ENCODE peak calls at places on chromosomes 4 and X, in seven cellular contexts. One of them, this sample, is unnamed.

GRCh38 chrX:19697416-19697815 is 182.1 kb upstream of the MAP3K15 start:
- DNase-seq in neural crest cell: no peak
- DNase-seq in lower lobe of right lung: no peak
- DNase-seq in endothelial cell: no peak
- DNase-seq in WERI-Rb-1: no peak
- DNase-seq in cardiac fibroblast: peak; percentile 63
- DNase-seq in CD4-positive, alpha-beta T cell: no peak
- DNase-seq in this sample: no peak

GRCh38 chrX:54180403-54180802 is 2.7 kb downstream of the FAM120C start:
- DNase-seq in neural crest cell: no peak
- DNase-seq in lower lobe of right lung: no peak
- DNase-seq in endothelial cell: no peak
- DNase-seq in WERI-Rb-1: no peak
- DNase-seq in cardiac fibroblast: peak; percentile 53
- DNase-seq in CD4-positive, alpha-beta T cell: no peak
- DNase-seq in this sample: peak; percentile 35

GRCh38 chrX:34901761-34902160 is 40.8 kb upstream of the FAM47B start:
- DNase-seq in neural crest cell: no peak
- DNase-seq in lower lobe of right lung: no peak
- DNase-seq in endothelial cell: no peak
- DNase-seq in WERI-Rb-1: no peak
- DNase-seq in cardiac fibroblast: peak; percentile 31
- DNase-seq in CD4-positive, alpha-beta T cell: no peak
- DNase-seq in this sample: no peak

GRCh38 chr4:41212221-41213203 is 1.8 kb downstream of the APBB2 start:
- DNase-seq in neural crest cell: no peak
- DNase-seq in lower lobe of right lung: no peak
- DNase-seq in endothelial cell: peak; percentile 37
- DNase-seq in WERI-Rb-1: peak; percentile 45
- DNase-seq in cardiac fibroblast: peak; percentile 88
- DNase-seq in CD4-positive, alpha-beta T cell: no peak
- DNase-seq in this sample: peak; percentile 85

GRCh38 chrX:14936561-14936960 is 63.3 kb downstream of the MOSPD2 start:
- DNase-seq in neural crest cell: no peak
- DNase-seq in lower lobe of right lung: peak; percentile 35
- DNase-seq in endothelial cell: no peak
- DNase-seq in WERI-Rb-1: no peak
- DNase-seq in cardiac fibroblast: peak; percentile 66
- DNase-seq in CD4-positive, alpha-beta T cell: no peak
- DNase-seq in this sample: peak; percentile 70

GRCh38 chr4:37653601-37654000 is 32.6 kb downstream of the RELL1 start:
- DNase-seq in neural crest cell: no peak
- DNase-seq in lower lobe of right lung: no peak
- DNase-seq in endothelial cell: no peak
- DNase-seq in WERI-Rb-1: no peak
- DNase-seq in cardiac fibroblast: no peak
- DNase-seq in CD4-positive, alpha-beta T cell: no peak
- DNase-seq in this sample: no peak

GRCh38 chrX:617891-618290 is 12.7 kb upstream of the SHOX start:
- DNase-seq in neural crest cell: no peak
- DNase-seq in lower lobe of right lung: no peak
- DNase-seq in endothelial cell: no peak
- DNase-seq in WERI-Rb-1: no peak
- DNase-seq in cardiac fibroblast: no peak
- DNase-seq in CD4-positive, alpha-beta T cell: no peak
- DNase-seq in this sample: no peak

GRCh38 chr4:88964450-88964849 is 92.5 kb downstream of the FAM13A start:
- DNase-seq in neural crest cell: no peak
- DNase-seq in lower lobe of right lung: no peak
- DNase-seq in endothelial cell: no peak
- DNase-seq in WERI-Rb-1: no peak
- DNase-seq in cardiac fibroblast: peak; percentile 79
- DNase-seq in CD4-positive, alpha-beta T cell: no peak
- DNase-seq in this sample: peak; percentile 47

GRCh38 chr4:121927948-121928347 is 23.9 kb downstream of the TRPC3 start:
- DNase-seq in neural crest cell: no peak
- DNase-seq in lower lobe of right lung: no peak
- DNase-seq in endothelial cell: no peak
- DNase-seq in WERI-Rb-1: no peak
- DNase-seq in cardiac fibroblast: no peak
- DNase-seq in CD4-positive, alpha-beta T cell: no peak
- DNase-seq in this sample: no peak

GRCh38 chr4:182369211-182369610 is 126.0 kb downstream of the TENM3 start:
- DNase-seq in neural crest cell: no peak
- DNase-seq in lower lobe of right lung: no peak
- DNase-seq in endothelial cell: no peak
- DNase-seq in WERI-Rb-1: no peak
- DNase-seq in cardiac fibroblast: peak; percentile 2
- DNase-seq in CD4-positive, alpha-beta T cell: no peak
- DNase-seq in this sample: peak; percentile 47

GRCh38 chrX:48897157-48897620 is 379 bp downstream of the TIMM17B start:
- DNase-seq in neural crest cell: peak; percentile 64
- DNase-seq in lower lobe of right lung: peak; percentile 81
- DNase-seq in endothelial cell: peak; percentile 70
- DNase-seq in WERI-Rb-1: peak; percentile 87
- DNase-seq in cardiac fibroblast: peak; percentile 74
- DNase-seq in CD4-positive, alpha-beta T cell: no peak
- DNase-seq in this sample: peak; percentile 73

GRCh38 chr4:42216569-42216968 is 64.1 kb upstream of the BEND4 start:
- DNase-seq in neural crest cell: no peak
- DNase-seq in lower lobe of right lung: no peak
- DNase-seq in endothelial cell: no peak
- DNase-seq in WERI-Rb-1: no peak
- DNase-seq in cardiac fibroblast: no peak
- DNase-seq in CD4-positive, alpha-beta T cell: no peak
- DNase-seq in this sample: no peak
- TF ChIP-seq CTCF in neural crest cell: no peak
- TF ChIP-seq CTCF in lower lobe of right lung: no peak
- TF ChIP-seq CTCF in endothelial cell: no peak
- TF ChIP-seq CTCF in WERI-Rb-1: no peak
- TF ChIP-seq CTCF in cardiac fibroblast: no peak
- TF ChIP-seq CTCF in CD4-positive, alpha-beta T cell: no peak
- TF ChIP-seq CTCF in this sample: no peak

DNA sequence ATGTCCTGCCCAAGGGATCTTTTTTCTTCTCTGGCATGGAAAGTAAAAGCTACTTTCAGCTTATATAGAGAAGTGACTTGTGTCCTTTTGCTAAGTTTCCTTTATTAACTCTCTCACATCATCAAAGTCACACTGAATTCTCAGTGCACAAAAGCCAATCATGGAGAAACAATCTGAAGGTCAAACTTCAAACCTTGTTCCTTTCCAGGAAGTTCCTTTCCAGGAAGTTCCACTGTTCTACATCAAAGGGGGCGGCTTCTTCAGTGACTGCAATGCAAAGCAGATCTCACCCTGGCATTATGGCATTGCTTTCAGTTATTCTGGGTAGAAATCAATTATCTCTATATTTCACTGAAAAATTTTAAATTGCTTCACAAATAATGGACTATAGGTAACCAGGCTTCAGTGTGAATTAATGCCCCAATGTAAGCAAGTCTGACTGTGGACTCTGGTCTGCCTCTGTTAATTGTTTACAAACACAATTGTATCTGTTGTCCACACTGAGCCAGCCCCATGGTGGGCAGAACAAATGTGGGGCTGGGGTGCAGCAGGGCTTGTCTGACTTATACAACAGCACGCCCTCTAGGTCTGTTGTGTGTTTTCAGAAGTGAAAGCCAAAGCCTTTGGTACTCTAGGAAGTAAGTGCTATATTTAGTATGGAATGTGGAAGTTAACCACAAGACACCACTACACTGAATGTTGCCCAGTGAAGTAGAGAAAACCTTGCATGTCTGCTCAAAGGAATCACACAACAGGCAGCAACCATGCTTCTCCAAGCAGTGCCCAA is 98.8 kb downstream of the CDS1 start:
- DNase-seq in neural crest cell: no peak
- DNase-seq in lower lobe of right lung: no peak
- DNase-seq in endothelial cell: no peak
- DNase-seq in WERI-Rb-1: no peak
- DNase-seq in cardiac fibroblast: peak; percentile 69
- DNase-seq in CD4-positive, alpha-beta T cell: no peak
- DNase-seq in this sample: peak; percentile 71
- TF ChIP-seq CTCF in neural crest cell: no peak
- TF ChIP-seq CTCF in lower lobe of right lung: no peak
- TF ChIP-seq CTCF in endothelial cell: no peak
- TF ChIP-seq CTCF in WERI-Rb-1: no peak
- TF ChIP-seq CTCF in cardiac fibroblast: no peak
- TF ChIP-seq CTCF in CD4-positive, alpha-beta T cell: no peak
- TF ChIP-seq CTCF in this sample: peak; percentile 10

DNA sequence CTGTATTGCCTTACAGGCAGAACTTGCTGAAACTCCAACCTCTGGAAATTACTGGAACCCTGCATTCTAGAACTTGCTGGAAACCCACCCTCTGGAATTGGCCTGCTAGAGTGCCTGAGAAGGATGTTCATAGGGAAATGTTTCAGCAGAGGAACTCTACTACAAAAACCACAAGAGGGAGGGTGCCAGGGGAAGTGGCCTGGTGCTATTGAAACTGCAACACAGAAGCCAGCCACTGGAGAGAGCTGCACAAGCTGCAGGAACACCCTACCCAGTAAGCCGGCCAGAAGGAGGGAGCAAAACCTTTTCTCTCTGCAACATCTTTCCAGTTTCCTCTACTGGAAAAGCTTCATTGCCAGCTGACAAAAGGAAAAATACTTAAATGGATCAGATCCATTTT is 2.5 kb upstream of the BRWD3 start:
- DNase-seq in neural crest cell: no peak
- DNase-seq in lower lobe of right lung: peak; percentile 49
- DNase-seq in endothelial cell: peak; percentile 38
- DNase-seq in WERI-Rb-1: peak; percentile 21
- DNase-seq in cardiac fibroblast: peak; percentile 33
- DNase-seq in CD4-positive, alpha-beta T cell: no peak
- DNase-seq in this sample: peak; percentile 64
- TF ChIP-seq CTCF in neural crest cell: no peak
- TF ChIP-seq CTCF in lower lobe of right lung: no peak
- TF ChIP-seq CTCF in endothelial cell: no peak
- TF ChIP-seq CTCF in WERI-Rb-1: peak; percentile 32
- TF ChIP-seq CTCF in cardiac fibroblast: peak; percentile 13
- TF ChIP-seq CTCF in CD4-positive, alpha-beta T cell: no peak
- TF ChIP-seq CTCF in this sample: peak; percentile 41

GRCh38 chrX:110853610-110854009 is 58.0 kb upstream of the CHRDL1 start:
- DNase-seq in neural crest cell: peak; percentile 13
- DNase-seq in lower lobe of right lung: no peak
- DNase-seq in endothelial cell: peak; percentile 12
- DNase-seq in WERI-Rb-1: peak; percentile 21
- DNase-seq in cardiac fibroblast: peak; percentile 3
- DNase-seq in CD4-positive, alpha-beta T cell: no peak
- DNase-seq in this sample: no peak
- TF ChIP-seq CTCF in neural crest cell: peak; percentile 63
- TF ChIP-seq CTCF in lower lobe of right lung: no peak
- TF ChIP-seq CTCF in endothelial cell: no peak
- TF ChIP-seq CTCF in WERI-Rb-1: peak; percentile 43
- TF ChIP-seq CTCF in cardiac fibroblast: peak; percentile 10
- TF ChIP-seq CTCF in CD4-positive, alpha-beta T cell: no peak
- TF ChIP-seq CTCF in this sample: peak; percentile 23

GRCh38 chrX:129759576-129760061 is 20.1 kb upstream of the SASH3 start:
- DNase-seq in neural crest cell: no peak
- DNase-seq in lower lobe of right lung: peak; percentile 60
- DNase-seq in endothelial cell: no peak
- DNase-seq in WERI-Rb-1: no peak
- DNase-seq in cardiac fibroblast: peak; percentile 79
- DNase-seq in CD4-positive, alpha-beta T cell: peak; percentile 46
- DNase-seq in this sample: peak; percentile 81

GRCh38 chrX:129750971-129751370 is 12.2 kb downstream of the XPNPEP2 start:
- DNase-seq in neural crest cell: no peak
- DNase-seq in lower lobe of right lung: no peak
- DNase-seq in endothelial cell: no peak
- DNase-seq in WERI-Rb-1: no peak
- DNase-seq in cardiac fibroblast: no peak
- DNase-seq in CD4-positive, alpha-beta T cell: no peak
- DNase-seq in this sample: no peak

GRCh38 chrX:129749069-129749468 is 10.3 kb downstream of the XPNPEP2 start:
- DNase-seq in neural crest cell: no peak
- DNase-seq in lower lobe of right lung: no peak
- DNase-seq in endothelial cell: no peak
- DNase-seq in WERI-Rb-1: no peak
- DNase-seq in cardiac fibroblast: peak; percentile 44
- DNase-seq in CD4-positive, alpha-beta T cell: no peak
- DNase-seq in this sample: peak; percentile 48

GRCh38 chrX:129755779-129756650 is 17.2 kb downstream of the XPNPEP2 start:
- DNase-seq in neural crest cell: no peak
- DNase-seq in lower lobe of right lung: no peak
- DNase-seq in endothelial cell: no peak
- DNase-seq in WERI-Rb-1: peak; percentile 30
- DNase-seq in cardiac fibroblast: no peak
- DNase-seq in CD4-positive, alpha-beta T cell: peak; percentile 32
- DNase-seq in this sample: no peak

DNA sequence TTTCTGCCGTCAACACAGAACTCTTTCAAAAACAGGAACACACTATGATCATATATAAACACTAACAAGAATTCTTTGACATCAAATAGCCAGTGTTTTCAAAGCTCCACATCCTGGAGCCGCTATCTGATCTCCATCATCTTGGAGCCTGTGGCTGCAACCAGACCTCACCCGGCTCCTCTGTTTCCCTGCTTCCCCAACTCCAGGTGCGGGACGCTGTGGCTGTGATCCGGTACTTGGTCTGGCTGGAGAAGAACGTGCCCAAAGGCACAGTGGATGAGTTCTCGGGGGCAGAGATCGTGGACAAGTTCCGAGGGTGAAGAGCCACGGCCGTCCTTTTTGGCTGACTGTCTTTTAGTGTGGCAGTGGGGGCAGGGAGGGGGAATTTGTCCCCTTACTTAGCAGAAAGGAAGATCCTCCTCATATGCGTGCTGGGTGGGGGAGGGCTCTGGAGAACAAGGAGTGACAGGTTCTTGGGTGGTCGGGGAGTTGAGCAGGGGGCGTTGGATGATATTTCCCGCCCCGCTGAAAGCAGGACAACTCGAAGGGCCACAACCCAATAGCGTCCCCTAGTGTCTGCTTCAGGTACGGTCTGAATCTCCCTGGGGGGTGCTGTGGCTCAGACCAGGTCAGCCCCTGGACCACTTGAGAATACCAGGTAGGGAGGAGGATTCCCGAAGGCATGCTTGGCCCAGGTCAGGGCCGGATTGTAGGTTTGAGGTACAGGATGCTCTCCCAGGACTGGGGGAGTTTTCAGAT is 15.7 kb downstream of the XPNPEP2 start:
- DNase-seq in neural crest cell: no peak
- DNase-seq in lower lobe of right lung: no peak
- DNase-seq in endothelial cell: peak; percentile 14
- DNase-seq in WERI-Rb-1: no peak
- DNase-seq in cardiac fibroblast: no peak
- DNase-seq in CD4-positive, alpha-beta T cell: no peak
- DNase-seq in this sample: no peak
- TF ChIP-seq CTCF in neural crest cell: peak; percentile 21
- TF ChIP-seq CTCF in lower lobe of right lung: peak; percentile 23
- TF ChIP-seq CTCF in endothelial cell: peak; percentile 45
- TF ChIP-seq CTCF in WERI-Rb-1: peak; percentile 80
- TF ChIP-seq CTCF in cardiac fibroblast: peak; percentile 36
- TF ChIP-seq CTCF in CD4-positive, alpha-beta T cell: no peak
- TF ChIP-seq CTCF in this sample: peak; percentile 18